ENCODE peak calls at places on chromosomes 11 and 22, in four cellular contexts. A is Right ventricle myocardium superior, S is NCI-H774, W is endothelial cell. H is an unnamed sample.

GRCh38 chr11:114200785-114201184 is 95.4 kb upstream of the NNMT start:
- DNase-seq in A (no peak), S (no peak), W (no peak), H (no peak)

GRCh38 chr22:46908641-46909107 is 146.2 kb downstream of the TBC1D22A start:
- DNase-seq in S (no peak), W (no peak), A (no peak), H (no peak)

GRCh38 chr22:20160041-20160440 is 9.2 kb upstream of the CCDC188 start:
- DNase-seq in A (no peak), S (no peak), W (no peak), H (no peak)

GRCh38 chr11:3227568-3228444 is 4.4 kb downstream of the MRGPRE start:
- DNase-seq in S (no peak), A (peak), W (no peak), H (no peak)

GRCh38 chr11:833114-833791 is 501 bp downstream of the CD151 start:
- DNase-seq in S (peak), W (peak), A (peak), H (no peak)

GRCh38 chr11:108340958-108341357 is 118.1 kb downstream of the ATM start:
- DNase-seq in S (no peak), A (no peak), W (no peak), H (peak)

GRCh38 chr11:11570823-11571222 is 51.0 kb downstream of the GALNT18 start:
- DNase-seq in A (no peak), W (no peak), S (no peak), H (no peak)

GRCh38 chr11:4066960-4067359 is 27.6 kb upstream of the RRM1 start:
- DNase-seq in A (no peak), W (no peak), S (no peak), H (no peak)

GRCh38 chr22:30396871-30397655 is at the start of gene SEC14L2:
- DNase-seq in A (peak), S (no peak), W (peak), H (peak)

GRCh38 chr11:57639321-57640067 is 10.2 kb downstream of the YPEL4 start:
- DNase-seq in S (no peak), A (no peak), W (peak), H (no peak)

GRCh38 chr11:12058425-12059115 is 50.1 kb upstream of the DKK3 start:
- DNase-seq in S (no peak), A (no peak), W (no peak), H (no peak)

GRCh38 chr11:134763030-134763388 is 351.0 kb upstream of the B3GAT1 start:
- DNase-seq in A (no peak), S (no peak), W (no peak), H (no peak)

GRCh38 chr11:98572941-98573340 is 447.8 kb upstream of the CNTN5 start:
- DNase-seq in W (no peak), S (no peak), A (no peak), H (no peak)

GRCh38 chr11:77589521-77590193 is at the start of gene AQP11:
- DNase-seq in A (peak), W (peak), S (peak), H (peak)

GRCh38 chr11:59698506-59698905 is 15.1 kb downstream of the OR10V1 start:
- DNase-seq in S (no peak), A (no peak), W (no peak), H (no peak)

GRCh38 chr11:75826463-75827220 is 11.6 kb downstream of the UVRAG start:
- DNase-seq in W (no peak), A (no peak), S (no peak), H (no peak)

GRCh38 chr11:77619576-77620198 is 17.9 kb downstream of the CLNS1A start:
- DNase-seq in W (peak), A (no peak), S (peak), H (no peak)

GRCh38 chr11:28350216-28350615 is 242.0 kb downstream of the METTL15 start:
- DNase-seq in A (no peak), S (no peak), W (no peak), H (no peak)

GRCh38 chr22:46881373-46882118 is 119.1 kb downstream of the TBC1D22A start:
- DNase-seq in S (no peak), W (no peak), A (peak), H (no peak)

GRCh38 chr22:38864361-38865191 is 7.4 kb downstream of the CBX6 start:
- DNase-seq in A (peak), W (no peak), S (no peak), H (no peak)

GRCh38 chr22:41672780-41673509 is 15.7 kb downstream of the SNU13 start:
- DNase-seq in A (no peak), W (no peak), S (no peak), H (no peak)

GRCh38 chr11:46865340-46865739 is 19.3 kb upstream of the CKAP5 start:
- DNase-seq in A (no peak), S (no peak), W (no peak), H (no peak)

GRCh38 chr11:112285918-112286317 is 25.3 kb upstream of the PLET1 start:
- DNase-seq in A (no peak), S (no peak), W (no peak), H (no peak)

GRCh38 chr22:45468872-45469572 is 33.7 kb upstream of the FBLN1 start:
- DNase-seq in S (no peak), A (no peak), W (no peak), H (no peak)

GRCh38 chr11:48138222-48138621 is 78.4 kb upstream of the OR4B1 start:
- DNase-seq in S (no peak), A (no peak), W (no peak), H (no peak)

H was measured in T47D.